ENCODE peak calls at places on chromosomes 1 and 21, in four cellular contexts. One of them, this sample, is unnamed.
A peak's percentile ranks its signal among the peaks of the same experiment; 100 is the strongest.

GRCh38 chr1:5936126-5936525 is 56.1 kb downstream of the NPHP4 start:
- DNase-seq in H7: no peak
- DNase-seq in activated T-cell treated with anti-CD3 and anti-CD28 coated beads for 24 hours: no peak
- DNase-seq in A549: no peak
- DNase-seq in this sample: peak; percentile 10

GRCh38 chr1:2496087-2496622 is 20.1 kb downstream of the PLCH2 start:
- DNase-seq in H7: peak; percentile 64
- DNase-seq in activated T-cell treated with anti-CD3 and anti-CD28 coated beads for 24 hours: no peak
- DNase-seq in A549: no peak
- DNase-seq in this sample: peak; percentile 64

GRCh38 chr1:202135221-202135721 is 9.3 kb downstream of the ARL8A start:
- DNase-seq in H7: peak; percentile 96
- DNase-seq in activated T-cell treated with anti-CD3 and anti-CD28 coated beads for 24 hours: no peak
- DNase-seq in A549: peak; percentile 73
- DNase-seq in this sample: peak; percentile 89

GRCh38 chr21:35257413-35257812 is 208.3 kb upstream of the RUNX1 start:
- DNase-seq in H7: no peak
- DNase-seq in activated T-cell treated with anti-CD3 and anti-CD28 coated beads for 24 hours: no peak
- DNase-seq in A549: peak; percentile 60
- DNase-seq in this sample: no peak

GRCh38 chr1:41660570-41661427 is 176.3 kb upstream of the EDN2 start:
- DNase-seq in H7: no peak
- DNase-seq in activated T-cell treated with anti-CD3 and anti-CD28 coated beads for 24 hours: no peak
- DNase-seq in A549: no peak
- DNase-seq in this sample: no peak

GRCh38 chr1:117653195-117653594 is 47.3 kb downstream of the TENT5C start:
- DNase-seq in H7: no peak
- DNase-seq in activated T-cell treated with anti-CD3 and anti-CD28 coated beads for 24 hours: no peak
- DNase-seq in A549: no peak
- DNase-seq in this sample: no peak

GRCh38 chr1:226956942-226957713 is 17.0 kb downstream of the COQ8A start:
- DNase-seq in H7: no peak
- DNase-seq in activated T-cell treated with anti-CD3 and anti-CD28 coated beads for 24 hours: no peak
- DNase-seq in A549: no peak
- DNase-seq in this sample: no peak

GRCh38 chr1:193629875-193630274 is 443.5 kb upstream of the B3GALT2 start:
- DNase-seq in H7: no peak
- DNase-seq in activated T-cell treated with anti-CD3 and anti-CD28 coated beads for 24 hours: no peak
- DNase-seq in A549: no peak
- DNase-seq in this sample: no peak

GRCh38 chr1:52994658-52995057 is 67.4 kb upstream of the PODN start:
- DNase-seq in H7: no peak
- DNase-seq in activated T-cell treated with anti-CD3 and anti-CD28 coated beads for 24 hours: no peak
- DNase-seq in A549: no peak
- DNase-seq in this sample: no peak